ENCODE peak calls at places on chromosomes 6 and 20, in seven cellular contexts. One of them, this sample, is unnamed.

GRCh38 chr6:82246802-82247633 is 526 bp downstream of the IBTK start:
- DNase-seq in HFF-Myc: no peak
- DNase-seq in H9: peak
- DNase-seq in RWPE1: no peak
- DNase-seq in activated B cell treated with CpG ODN at 0.5 μM for 24 hours: no peak
- DNase-seq in SK-N-SH: peak
- DNase-seq in left ventricle myocardium inferior: peak
- DNase-seq in this sample: peak

GRCh38 chr6:43719511-43719910 is 31.9 kb upstream of the MRPS18A start:
- DNase-seq in HFF-Myc: no peak
- DNase-seq in H9: no peak
- DNase-seq in RWPE1: no peak
- DNase-seq in activated B cell treated with CpG ODN at 0.5 μM for 24 hours: no peak
- DNase-seq in SK-N-SH: no peak
- DNase-seq in left ventricle myocardium inferior: no peak
- DNase-seq in this sample: no peak

GRCh38 chr20:33656783-33657703 is 5.1 kb upstream of the C20orf144 start:
- DNase-seq in HFF-Myc: no peak
- DNase-seq in H9: no peak
- DNase-seq in RWPE1: no peak
- DNase-seq in activated B cell treated with CpG ODN at 0.5 μM for 24 hours: no peak
- DNase-seq in SK-N-SH: no peak
- DNase-seq in left ventricle myocardium inferior: peak
- DNase-seq in this sample: no peak

GRCh38 chr6:108559884-108560462 is 744 bp upstream of the FOXO3 start:
- DNase-seq in HFF-Myc: no peak
- DNase-seq in H9: peak
- DNase-seq in RWPE1: peak
- DNase-seq in activated B cell treated with CpG ODN at 0.5 μM for 24 hours: no peak
- DNase-seq in SK-N-SH: peak
- DNase-seq in left ventricle myocardium inferior: no peak
- DNase-seq in this sample: peak

GRCh38 chr20:3712279-3712873 is at the start of gene SIGLEC1:
- DNase-seq in HFF-Myc: no peak
- DNase-seq in H9: peak
- DNase-seq in RWPE1: no peak
- DNase-seq in activated B cell treated with CpG ODN at 0.5 μM for 24 hours: no peak
- DNase-seq in SK-N-SH: no peak
- DNase-seq in left ventricle myocardium inferior: peak
- DNase-seq in this sample: no peak

GRCh38 chr6:44102527-44102926 is 24.7 kb downstream of the MRPL14 start:
- DNase-seq in HFF-Myc: no peak
- DNase-seq in H9: peak
- DNase-seq in RWPE1: no peak
- DNase-seq in activated B cell treated with CpG ODN at 0.5 μM for 24 hours: no peak
- DNase-seq in SK-N-SH: no peak
- DNase-seq in left ventricle myocardium inferior: no peak
- DNase-seq in this sample: no peak

GRCh38 chr6:63403725-63404124 is 83.9 kb upstream of the LGSN start:
- DNase-seq in HFF-Myc: no peak
- DNase-seq in H9: no peak
- DNase-seq in RWPE1: no peak
- DNase-seq in activated B cell treated with CpG ODN at 0.5 μM for 24 hours: no peak
- DNase-seq in SK-N-SH: no peak
- DNase-seq in left ventricle myocardium inferior: no peak
- DNase-seq in this sample: no peak

GRCh38 chr6:105851181-105851580 is 235.0 kb upstream of the PRDM1 start:
- DNase-seq in HFF-Myc: peak
- DNase-seq in H9: peak
- DNase-seq in RWPE1: no peak
- DNase-seq in activated B cell treated with CpG ODN at 0.5 μM for 24 hours: no peak
- DNase-seq in SK-N-SH: no peak
- DNase-seq in left ventricle myocardium inferior: peak
- DNase-seq in this sample: no peak

GRCh38 chr6:128519931-128520435 is 416 bp downstream of the PTPRK start:
- DNase-seq in HFF-Myc: no peak
- DNase-seq in H9: no peak
- DNase-seq in RWPE1: no peak
- DNase-seq in activated B cell treated with CpG ODN at 0.5 μM for 24 hours: no peak
- DNase-seq in SK-N-SH: peak
- DNase-seq in left ventricle myocardium inferior: peak
- DNase-seq in this sample: no peak

GRCh38 chr20:58245931-58246330 is 17.5 kb upstream of the ANKRD60 start:
- DNase-seq in HFF-Myc: no peak
- DNase-seq in H9: no peak
- DNase-seq in RWPE1: no peak
- DNase-seq in activated B cell treated with CpG ODN at 0.5 μM for 24 hours: no peak
- DNase-seq in SK-N-SH: no peak
- DNase-seq in left ventricle myocardium inferior: no peak
- DNase-seq in this sample: no peak

GRCh38 chr20:9220874-9221547 is 152.1 kb downstream of the PLCB4 start:
- DNase-seq in HFF-Myc: no peak
- DNase-seq in H9: no peak
- DNase-seq in RWPE1: no peak
- DNase-seq in activated B cell treated with CpG ODN at 0.5 μM for 24 hours: no peak
- DNase-seq in SK-N-SH: no peak
- DNase-seq in left ventricle myocardium inferior: no peak
- DNase-seq in this sample: no peak

GRCh38 chr6:46222286-46222685 is 51.5 kb upstream of the ENPP5 start:
- DNase-seq in HFF-Myc: no peak
- DNase-seq in H9: no peak
- DNase-seq in RWPE1: no peak
- DNase-seq in activated B cell treated with CpG ODN at 0.5 μM for 24 hours: no peak
- DNase-seq in SK-N-SH: no peak
- DNase-seq in left ventricle myocardium inferior: no peak
- DNase-seq in this sample: no peak

GRCh38 chr6:83199865-83200230 is 6.7 kb downstream of the RWDD2A start:
- DNase-seq in HFF-Myc: peak
- DNase-seq in H9: no peak
- DNase-seq in RWPE1: peak
- DNase-seq in activated B cell treated with CpG ODN at 0.5 μM for 24 hours: no peak
- DNase-seq in SK-N-SH: no peak
- DNase-seq in left ventricle myocardium inferior: no peak
- DNase-seq in this sample: no peak

GRCh38 chr6:152026291-152026690 is 218.8 kb downstream of the ESR1 start:
- DNase-seq in HFF-Myc: no peak
- DNase-seq in H9: no peak
- DNase-seq in RWPE1: no peak
- DNase-seq in activated B cell treated with CpG ODN at 0.5 μM for 24 hours: no peak
- DNase-seq in SK-N-SH: no peak
- DNase-seq in left ventricle myocardium inferior: no peak
- DNase-seq in this sample: no peak

GRCh38 chr6:72022830-72023229 is 136.5 kb downstream of the RIMS1 start:
- DNase-seq in HFF-Myc: no peak
- DNase-seq in H9: no peak
- DNase-seq in RWPE1: no peak
- DNase-seq in activated B cell treated with CpG ODN at 0.5 μM for 24 hours: no peak
- DNase-seq in SK-N-SH: no peak
- DNase-seq in left ventricle myocardium inferior: no peak
- DNase-seq in this sample: no peak

DNA sequence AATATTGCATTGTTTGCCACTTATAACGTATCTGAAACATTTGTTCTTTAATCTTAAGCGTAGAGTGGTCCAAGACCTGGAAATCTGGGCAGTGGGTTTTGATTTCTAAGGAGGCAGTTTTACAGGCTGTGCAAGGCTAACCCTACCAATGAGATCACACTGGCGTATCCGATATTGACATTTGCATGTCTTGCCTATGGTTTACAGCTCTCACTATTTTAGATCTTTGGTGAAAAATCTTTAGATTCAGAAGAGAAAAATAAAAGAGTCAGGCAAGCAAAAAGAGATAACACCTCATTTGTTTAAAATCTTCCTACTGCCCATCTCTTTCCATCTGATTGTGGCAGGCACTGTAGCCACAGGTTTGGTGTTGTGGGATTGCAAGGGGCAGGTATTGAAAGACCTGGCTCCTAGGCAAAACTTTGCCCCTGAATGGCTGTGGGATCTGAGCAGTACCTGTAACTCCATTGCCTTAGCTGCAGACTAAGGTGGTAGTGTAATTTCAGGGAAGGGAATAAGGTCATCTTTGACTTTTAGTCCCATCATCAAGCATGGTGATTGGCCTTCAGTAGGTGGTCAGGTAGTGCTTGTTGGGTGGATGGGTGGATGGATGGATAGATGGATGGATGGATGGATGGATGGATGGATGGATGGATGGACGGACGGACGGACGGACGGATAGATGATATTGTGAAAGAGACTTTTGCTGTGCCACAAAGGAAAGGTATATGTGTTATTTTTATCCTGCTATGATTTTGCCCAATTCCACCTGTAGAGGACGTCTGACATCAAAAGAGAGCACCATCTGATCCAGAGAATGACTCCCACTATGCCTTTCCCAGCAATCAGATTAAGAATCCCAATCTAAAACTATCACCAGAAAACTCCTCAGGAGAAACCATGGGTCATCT is 1.9 kb downstream of the TNFAIP3 start:
- DNase-seq in HFF-Myc: no peak
- DNase-seq in H9: no peak
- DNase-seq in RWPE1: no peak
- DNase-seq in activated B cell treated with CpG ODN at 0.5 μM for 24 hours: no peak
- DNase-seq in SK-N-SH: no peak
- DNase-seq in left ventricle myocardium inferior: no peak
- DNase-seq in this sample: no peak
- TF ChIP-seq CTCF in HFF-Myc: no peak
- TF ChIP-seq CTCF in H9: no peak
- TF ChIP-seq CTCF in RWPE1: no peak
- TF ChIP-seq CTCF in activated B cell treated with CpG ODN at 0.5 μM for 24 hours: no peak
- TF ChIP-seq CTCF in SK-N-SH: no peak
- TF ChIP-seq CTCF in left ventricle myocardium inferior: no peak
- TF ChIP-seq CTCF in this sample: no peak

GRCh38 chr6:12509060-12509459 is 207.5 kb upstream of the PHACTR1 start:
- DNase-seq in HFF-Myc: no peak
- DNase-seq in H9: no peak
- DNase-seq in RWPE1: no peak
- DNase-seq in activated B cell treated with CpG ODN at 0.5 μM for 24 hours: no peak
- DNase-seq in SK-N-SH: no peak
- DNase-seq in left ventricle myocardium inferior: no peak
- DNase-seq in this sample: no peak

GRCh38 chr6:12507641-12508040 is 208.9 kb upstream of the PHACTR1 start:
- DNase-seq in HFF-Myc: no peak
- DNase-seq in H9: no peak
- DNase-seq in RWPE1: no peak
- DNase-seq in activated B cell treated with CpG ODN at 0.5 μM for 24 hours: no peak
- DNase-seq in SK-N-SH: no peak
- DNase-seq in left ventricle myocardium inferior: no peak
- DNase-seq in this sample: no peak

GRCh38 chr6:12506211-12506610 is 210.4 kb upstream of the PHACTR1 start:
- DNase-seq in HFF-Myc: no peak
- DNase-seq in H9: no peak
- DNase-seq in RWPE1: no peak
- DNase-seq in activated B cell treated with CpG ODN at 0.5 μM for 24 hours: no peak
- DNase-seq in SK-N-SH: no peak
- DNase-seq in left ventricle myocardium inferior: no peak
- DNase-seq in this sample: no peak

GRCh38 chr6:12508553-12508952 is 208.0 kb upstream of the PHACTR1 start:
- DNase-seq in HFF-Myc: no peak
- DNase-seq in H9: no peak
- DNase-seq in RWPE1: no peak
- DNase-seq in activated B cell treated with CpG ODN at 0.5 μM for 24 hours: no peak
- DNase-seq in SK-N-SH: no peak
- DNase-seq in left ventricle myocardium inferior: no peak
- DNase-seq in this sample: no peak

GRCh38 chr6:12504325-12504966 is 212.1 kb upstream of the PHACTR1 start:
- DNase-seq in HFF-Myc: no peak
- DNase-seq in H9: no peak
- DNase-seq in RWPE1: peak
- DNase-seq in activated B cell treated with CpG ODN at 0.5 μM for 24 hours: no peak
- DNase-seq in SK-N-SH: peak
- DNase-seq in left ventricle myocardium inferior: no peak
- DNase-seq in this sample: peak
- TF ChIP-seq CTCF in HFF-Myc: peak
- TF ChIP-seq CTCF in H9: peak
- TF ChIP-seq CTCF in RWPE1: no peak
- TF ChIP-seq CTCF in activated B cell treated with CpG ODN at 0.5 μM for 24 hours: no peak
- TF ChIP-seq CTCF in SK-N-SH: peak
- TF ChIP-seq CTCF in left ventricle myocardium inferior: peak
- TF ChIP-seq CTCF in this sample: peak

DNA sequence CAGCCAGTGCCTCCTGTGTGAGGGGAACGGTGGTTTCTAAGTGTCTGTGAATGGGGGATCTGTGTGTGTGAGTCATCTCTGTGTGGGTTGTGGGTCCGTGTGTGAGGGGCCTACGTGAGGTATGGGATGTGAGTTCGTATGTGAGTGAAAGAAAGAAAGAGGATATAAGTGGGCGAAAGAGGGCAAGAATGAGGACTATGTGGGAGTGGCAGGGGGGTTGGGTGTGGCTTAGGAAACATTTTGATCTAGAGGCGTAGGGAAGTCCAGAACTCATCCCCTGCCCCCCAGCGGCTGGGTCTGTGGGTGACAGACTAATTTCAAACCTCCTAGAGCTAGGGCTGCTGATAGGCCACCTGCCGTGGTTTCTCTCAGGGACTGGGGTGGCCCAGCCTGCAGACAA is 35.5 kb downstream of the DHX35 start:
- DNase-seq in HFF-Myc: no peak
- DNase-seq in H9: peak
- DNase-seq in RWPE1: no peak
- DNase-seq in activated B cell treated with CpG ODN at 0.5 μM for 24 hours: no peak
- DNase-seq in SK-N-SH: no peak
- DNase-seq in left ventricle myocardium inferior: no peak
- DNase-seq in this sample: no peak
- TF ChIP-seq CTCF in HFF-Myc: no peak
- TF ChIP-seq CTCF in H9: peak
- TF ChIP-seq CTCF in RWPE1: no peak
- TF ChIP-seq CTCF in activated B cell treated with CpG ODN at 0.5 μM for 24 hours: no peak
- TF ChIP-seq CTCF in SK-N-SH: no peak
- TF ChIP-seq CTCF in left ventricle myocardium inferior: no peak
- TF ChIP-seq CTCF in this sample: no peak

DNA sequence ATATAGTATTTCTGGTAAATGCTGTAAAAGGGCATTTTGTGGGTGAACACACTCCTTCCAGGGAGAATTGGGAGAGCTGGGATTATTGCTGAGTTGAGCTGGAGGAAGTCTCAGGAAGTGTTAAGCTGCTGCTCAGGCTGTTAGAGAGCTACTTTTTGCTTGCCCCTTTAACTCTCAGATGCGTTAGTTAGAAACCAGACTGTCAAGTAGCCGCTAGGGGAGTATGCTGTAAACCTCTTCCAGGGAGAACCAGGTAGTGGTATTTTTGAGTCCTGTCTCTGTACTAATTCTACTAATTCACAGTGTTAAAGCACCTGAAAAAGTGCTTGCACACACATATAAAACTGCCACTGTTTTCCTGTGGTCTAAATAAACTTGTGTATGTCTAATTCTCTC is 6.6 kb upstream of the GFRAL start:
- DNase-seq in HFF-Myc: no peak
- DNase-seq in H9: no peak
- DNase-seq in RWPE1: no peak
- DNase-seq in activated B cell treated with CpG ODN at 0.5 μM for 24 hours: no peak
- DNase-seq in SK-N-SH: no peak
- DNase-seq in left ventricle myocardium inferior: no peak
- DNase-seq in this sample: no peak
- TF ChIP-seq CTCF in HFF-Myc: no peak
- TF ChIP-seq CTCF in H9: no peak
- TF ChIP-seq CTCF in RWPE1: no peak
- TF ChIP-seq CTCF in activated B cell treated with CpG ODN at 0.5 μM for 24 hours: no peak
- TF ChIP-seq CTCF in SK-N-SH: no peak
- TF ChIP-seq CTCF in left ventricle myocardium inferior: no peak
- TF ChIP-seq CTCF in this sample: no peak

This sample was measured in endothelial cell.